ENCODE peak calls at places on chromosome 4, in nine cellular contexts. H is RPMI7951, R is T-helper 2 cell, M is A673, N is GM04504, G is A549, A is sciatic nerve, L is NCI-H1048, W is myocyte. Y is an unnamed sample.
A peak's percentile ranks its signal among the peaks of the same experiment; 100 is the strongest.

GRCh38 chr4:76658231-76659102 is 223.4 kb downstream of the SHROOM3 start:
- DNase-seq in W (peak; percentile 26), H (peak; percentile 93), N (peak; percentile 80), A (no peak), R (no peak), G (no peak), M (no peak), L (no peak), Y (no peak)

GRCh38 chr4:80221161-80221560 is 23.9 kb downstream of the PRDM8 start:
- DNase-seq in A (no peak), W (no peak), R (no peak), G (no peak), N (no peak), L (no peak), H (no peak), M (no peak), Y (no peak)

GRCh38 chr4:83536649-83537352 is 893 bp downstream of the GPAT3 start:
- DNase-seq in G (no peak), L (no peak), W (no peak), R (no peak), M (no peak), N (no peak), H (no peak), A (no peak), Y (no peak)

GRCh38 chr4:83582289-83582756 is 46.4 kb downstream of the GPAT3 start:
- DNase-seq in H (peak; percentile 50), A (no peak), G (peak; percentile 59), L (no peak), R (no peak), W (peak; percentile 62), N (peak; percentile 36), M (peak; percentile 71), Y (no peak)

GRCh38 chr4:139018971-139019758 is 3.6 kb downstream of the NOCT start:
- DNase-seq in A (no peak), G (no peak), L (no peak), H (peak; percentile 96), W (peak; percentile 55), N (peak; percentile 82), M (no peak), R (no peak), Y (no peak)

GRCh38 chr4:105963461-105964400 is 68.5 kb downstream of the NPNT start:
- DNase-seq in G (no peak), N (no peak), A (no peak), R (no peak), L (no peak), H (no peak), M (no peak), W (peak; percentile 57), Y (no peak)

GRCh38 chr4:153497091-153497531 is 31.0 kb downstream of the TMEM131L start:
- DNase-seq in L (no peak), W (no peak), R (no peak), M (no peak), H (no peak), A (no peak), G (peak; percentile 3), N (no peak), Y (peak; percentile 49)

GRCh38 chr4:105092356-105092755 is 54.3 kb upstream of the TET2 start:
- DNase-seq in N (peak; percentile 82), R (no peak), L (no peak), A (no peak), H (peak; percentile 85), W (peak; percentile 42), G (no peak), M (peak; percentile 58), Y (no peak)

GRCh38 chr4:172202480-172203076 is 389.4 kb downstream of the GALNTL6 start:
- DNase-seq in R (no peak), A (no peak), H (peak; percentile 1), N (peak; percentile 14), W (peak; percentile 39), M (peak; percentile 39), G (peak; percentile 59), L (no peak), Y (no peak)

GRCh38 chr4:94452476-94453300 is 946 bp downstream of the PDLIM5 start:
- DNase-seq in M (peak; percentile 44), A (peak; percentile 89), R (no peak), H (peak; percentile 92), W (peak; percentile 93), L (peak; percentile 18), G (peak; percentile 76), N (peak; percentile 59), Y (no peak)

Y was measured in activated T-helper 1 cell treated with anti-CD3 and anti-CD28 coated beads, Interleukin-12 subunit alpha, Interleukin-12 subunit beta, Interleukin-2, Interleukin-4 antibody, amounts not matched to agents 30 ng/mL and 10 ng/mL and 1 ng/mL, durations not matched to agents 14 hours and 24 hours and 36 hours.